ENCODE peak calls at places on chromosomes 2 and 18, in nine cellular contexts. C, M, F, K, Y, R, P, H and W are unnamed samples.

GRCh38 chr2:199160677-199161465 is 296.9 kb downstream of the SATB2 start:
- DNase-seq in C (no peak), M (peak), F (no peak), K (no peak), Y (no peak), R (no peak), P (no peak), H (no peak), W (no peak)

GRCh38 chr18:36403896-36404824 is 106.6 kb downstream of the FHOD3 start:
- DNase-seq in C (peak), M (no peak), F (no peak), K (no peak), Y (no peak), R (no peak), P (no peak), H (no peak), W (no peak)

GRCh38 chr2:675982-676646 is 1.1 kb downstream of the TMEM18 start:
- DNase-seq in C (peak), M (peak), F (peak), K (peak), Y (no peak), R (no peak), P (no peak), H (no peak), W (peak)

GRCh38 chr18:2316686-2317308 is 254.5 kb downstream of the METTL4 start:
- DNase-seq in C (no peak), M (no peak), F (no peak), K (no peak), Y (no peak), R (no peak), P (no peak), H (no peak), W (no peak)

GRCh38 chr2:222448806-222449205 is 24.5 kb downstream of the SGPP2 start:
- DNase-seq in C (peak), M (peak), F (peak), K (no peak), Y (no peak), R (no peak), P (no peak), H (peak), W (peak)

GRCh38 chr2:241900251-241901017 is 30.9 kb downstream of the RTP5 start:
- DNase-seq in C (peak), M (peak), F (no peak), K (no peak), Y (no peak), R (no peak), P (no peak), H (peak), W (no peak)

GRCh38 chr18:78884502-78884901 is 95.1 kb upstream of the SALL3 start:
- DNase-seq in C (no peak), M (no peak), F (no peak), K (no peak), Y (no peak), R (no peak), P (no peak), H (no peak), W (no peak)

GRCh38 chr2:236972491-236973379 is 113.0 kb upstream of the COPS8 start:
- DNase-seq in C (peak), M (no peak), F (peak), K (peak), Y (no peak), R (no peak), P (peak), H (peak), W (peak)

GRCh38 chr2:164642268-164642667 is 21.0 kb upstream of the GRB14 start:
- DNase-seq in C (no peak), M (no peak), F (no peak), K (no peak), Y (no peak), R (no peak), P (no peak), H (no peak), W (no peak)

GRCh38 chr2:173205375-173205774 is 129.7 kb downstream of the MAP3K20 start:
- DNase-seq in C (peak), M (peak), F (peak), K (no peak), Y (no peak), R (no peak), P (peak), H (peak), W (peak)

GRCh38 chr2:134917219-134917957 is 1.2 kb upstream of the CCNT2 start:
- DNase-seq in C (peak), M (peak), F (peak), K (no peak), Y (no peak), R (no peak), P (no peak), H (peak), W (no peak)

GRCh38 chr2:148930046-148930775 is 55.2 kb downstream of the KIF5C start:
- DNase-seq in C (no peak), M (no peak), F (no peak), K (no peak), Y (no peak), R (no peak), P (no peak), H (no peak), W (no peak)

GRCh38 chr2:225040862-225041209 is 1.4 kb downstream of the DOCK10 start:
- DNase-seq in C (no peak), M (peak), F (peak), K (peak), Y (no peak), R (no peak), P (no peak), H (no peak), W (no peak)

GRCh38 chr2:43212931-43213330 is 13.5 kb downstream of the ZFP36L2 start:
- DNase-seq in C (peak), M (no peak), F (no peak), K (no peak), Y (no peak), R (no peak), P (peak), H (peak), W (peak)

GRCh38 chr2:222033541-222033940 is 265.3 kb downstream of the PAX3 start:
- DNase-seq in C (no peak), M (no peak), F (no peak), K (no peak), Y (no peak), R (no peak), P (no peak), H (no peak), W (no peak)

GRCh38 chr2:147560810-147561521 is 283.9 kb upstream of the ACVR2A start:
- DNase-seq in C (no peak), M (no peak), F (no peak), K (no peak), Y (no peak), R (no peak), P (no peak), H (no peak), W (no peak)

GRCh38 chr2:207189040-207189439 is 23.3 kb upstream of the KLF7 start:
- DNase-seq in C (no peak), M (no peak), F (no peak), K (no peak), Y (no peak), R (no peak), P (no peak), H (no peak), W (no peak)

GRCh38 chr2:28352104-28352503 is 40.6 kb upstream of the FOSL2 start:
- DNase-seq in C (no peak), M (no peak), F (no peak), K (no peak), Y (no peak), R (no peak), P (no peak), H (no peak), W (peak)

GRCh38 chr2:28354920-28355520 is 37.6 kb upstream of the FOSL2 start:
- DNase-seq in C (no peak), M (no peak), F (no peak), K (no peak), Y (no peak), R (no peak), P (no peak), H (no peak), W (peak)

GRCh38 chr2:28351621-28352020 is 41.0 kb upstream of the FOSL2 start:
- DNase-seq in C (no peak), M (no peak), F (no peak), K (no peak), Y (no peak), R (no peak), P (no peak), H (no peak), W (no peak)

GRCh38 chr2:28350791-28351285 is 41.8 kb upstream of the FOSL2 start:
- DNase-seq in C (no peak), M (no peak), F (no peak), K (no peak), Y (no peak), R (no peak), P (no peak), H (no peak), W (peak)

GRCh38 chr2:28352726-28353125 is 39.9 kb upstream of the FOSL2 start:
- DNase-seq in C (no peak), M (no peak), F (no peak), K (no peak), Y (no peak), R (no peak), P (no peak), H (no peak), W (peak)
- TF ChIP-seq POLR2A in C (no peak), M (no peak), F (no peak), K (no peak), Y (no peak), R (no peak), P (no peak), H (no peak), W (no peak)

GRCh38 chr2:230328155-230328458 is 1.1 kb downstream of the SP140L start:
- DNase-seq in C (no peak), M (no peak), F (no peak), K (no peak), Y (no peak), R (no peak), P (no peak), H (no peak), W (no peak)

GRCh38 chr2:230327418-230328154 is 593 bp downstream of the SP140L start:
- DNase-seq in C (no peak), M (no peak), F (peak), K (no peak), Y (no peak), R (no peak), P (no peak), H (no peak), W (no peak)

GRCh38 chr2:230324503-230324902 is 2.5 kb upstream of the SP140L start:
- DNase-seq in C (no peak), M (no peak), F (no peak), K (no peak), Y (no peak), R (no peak), P (no peak), H (no peak), W (no peak)

GRCh38 chr2:230325316-230326243 is 1.4 kb upstream of the SP140L start:
- DNase-seq in C (no peak), M (no peak), F (no peak), K (no peak), Y (no peak), R (no peak), P (no peak), H (no peak), W (no peak)

DNA sequence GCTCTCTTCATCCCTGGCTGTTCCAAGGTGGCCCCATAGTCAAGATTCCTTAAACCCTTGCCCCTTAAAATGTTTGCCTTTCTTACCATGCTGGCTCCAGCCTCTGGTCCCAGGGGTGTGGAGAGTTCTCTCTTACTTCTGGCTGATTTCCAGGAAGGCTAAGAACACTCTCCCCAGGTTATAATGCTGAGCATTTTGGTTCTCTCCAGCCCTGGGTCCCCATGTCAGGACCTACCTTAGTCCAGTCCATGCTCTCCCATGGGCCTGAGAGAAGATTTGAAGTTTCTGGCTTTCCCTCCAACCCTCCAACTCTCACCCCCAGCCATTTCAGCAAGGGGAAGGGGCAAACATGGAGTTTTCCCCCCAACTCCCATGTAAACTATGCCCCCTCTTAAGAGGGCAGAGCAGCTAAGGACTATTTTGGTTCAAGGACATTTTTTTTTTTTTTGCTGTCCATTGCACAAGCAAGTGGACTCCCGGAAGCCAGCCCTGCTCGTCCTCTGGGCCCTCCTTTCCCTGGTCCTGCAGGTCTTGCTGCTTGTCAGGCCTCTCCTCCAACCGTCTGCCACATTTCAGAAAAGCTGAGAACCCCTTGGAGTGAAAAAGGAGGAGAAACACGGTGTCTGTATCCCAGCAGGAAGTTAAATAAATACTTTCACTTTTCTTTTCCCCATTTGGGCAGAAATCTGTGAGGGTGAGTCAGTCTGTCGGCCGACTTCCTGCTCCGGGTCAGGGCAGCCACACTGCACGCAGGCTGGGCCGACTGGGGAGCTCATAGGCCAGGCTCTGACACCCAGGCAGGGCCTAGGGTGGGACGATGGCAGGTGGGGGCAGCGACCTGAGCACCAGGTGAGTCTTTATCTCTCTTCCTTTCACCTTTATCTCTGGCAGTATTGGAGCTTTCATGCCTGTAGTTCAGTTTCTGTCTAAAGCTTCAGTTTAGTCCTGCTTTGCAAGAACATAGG is at the start of gene SP140L:
- DNase-seq in C (peak), M (peak), F (peak), K (peak), Y (peak), R (peak), P (peak), H (peak), W (peak)
- TF ChIP-seq POLR2A in C (no peak), M (no peak), F (peak), K (no peak), Y (peak), R (peak), P (no peak), H (no peak), W (no peak)

GRCh38 chr2:96642564-96643350 is at the start of gene FER1L5:
- DNase-seq in C (peak), M (peak), F (no peak), K (no peak), Y (no peak), R (no peak), P (no peak), H (no peak), W (no peak)

GRCh38 chr2:96637385-96638143 is 548 bp downstream of the KANSL3 start:
- DNase-seq in C (peak), M (peak), F (peak), K (peak), Y (no peak), R (peak), P (peak), H (peak), W (peak)

GRCh38 chr2:96633641-96634040 is 4.5 kb downstream of the KANSL3 start:
- DNase-seq in C (no peak), M (no peak), F (no peak), K (no peak), Y (no peak), R (no peak), P (no peak), H (no peak), W (no peak)

GRCh38 chr2:96636772-96637171 is 1.3 kb downstream of the KANSL3 start:
- DNase-seq in C (no peak), M (no peak), F (peak), K (no peak), Y (no peak), R (no peak), P (no peak), H (peak), W (no peak)

DNA sequence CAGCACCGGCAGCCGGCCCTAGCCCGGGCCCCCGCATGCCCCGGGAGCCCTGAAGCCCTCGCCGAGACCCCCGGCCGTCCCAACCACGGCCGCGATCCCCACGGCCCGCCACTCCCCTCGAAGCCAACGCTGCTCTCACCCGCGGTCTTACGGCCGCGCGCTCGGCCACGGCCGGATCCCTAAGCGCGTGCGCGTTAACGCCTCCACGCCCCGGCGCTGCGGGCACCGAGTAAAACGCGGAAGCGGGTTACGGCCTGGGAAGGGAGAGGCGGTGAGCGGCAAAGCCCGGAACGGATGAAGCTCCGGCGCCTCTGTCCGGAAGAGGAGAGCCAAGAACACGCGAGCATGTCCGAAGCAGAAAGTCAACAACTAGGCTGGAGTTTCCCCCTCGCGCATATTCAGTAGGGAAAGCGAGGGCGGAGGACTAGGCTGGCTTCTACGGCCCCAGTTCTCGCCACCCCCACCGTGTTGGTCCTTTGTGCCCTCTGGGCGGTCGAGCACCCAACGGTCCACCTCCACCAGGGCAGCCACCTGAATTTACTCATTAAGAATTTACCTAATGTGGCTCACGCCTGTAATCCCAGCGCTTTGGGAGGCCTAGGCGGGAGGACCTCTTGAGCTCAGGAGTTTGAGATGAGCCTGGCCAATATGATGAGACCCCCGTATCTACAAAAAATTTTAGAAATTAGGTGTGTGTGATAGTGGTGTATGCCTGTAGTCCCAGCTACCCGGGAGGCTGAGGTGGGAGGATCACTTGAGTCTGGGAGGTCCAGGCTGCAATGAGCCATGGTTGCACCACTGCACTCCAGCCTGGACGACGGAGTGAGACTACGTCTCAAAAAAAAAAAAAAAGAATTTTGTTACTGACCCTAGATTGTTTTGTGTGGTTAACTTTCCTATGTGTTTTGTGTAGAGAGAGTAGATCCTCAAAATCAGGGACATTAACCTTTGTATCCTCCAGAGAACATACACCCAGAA is at the start of gene KANSL3:
- DNase-seq in C (peak), M (peak), F (peak), K (peak), Y (peak), R (peak), P (peak), H (peak), W (peak)
- TF ChIP-seq POLR2A in C (peak), M (peak), F (peak), K (peak), Y (peak), R (peak), P (peak), H (peak), W (peak)

DNA sequence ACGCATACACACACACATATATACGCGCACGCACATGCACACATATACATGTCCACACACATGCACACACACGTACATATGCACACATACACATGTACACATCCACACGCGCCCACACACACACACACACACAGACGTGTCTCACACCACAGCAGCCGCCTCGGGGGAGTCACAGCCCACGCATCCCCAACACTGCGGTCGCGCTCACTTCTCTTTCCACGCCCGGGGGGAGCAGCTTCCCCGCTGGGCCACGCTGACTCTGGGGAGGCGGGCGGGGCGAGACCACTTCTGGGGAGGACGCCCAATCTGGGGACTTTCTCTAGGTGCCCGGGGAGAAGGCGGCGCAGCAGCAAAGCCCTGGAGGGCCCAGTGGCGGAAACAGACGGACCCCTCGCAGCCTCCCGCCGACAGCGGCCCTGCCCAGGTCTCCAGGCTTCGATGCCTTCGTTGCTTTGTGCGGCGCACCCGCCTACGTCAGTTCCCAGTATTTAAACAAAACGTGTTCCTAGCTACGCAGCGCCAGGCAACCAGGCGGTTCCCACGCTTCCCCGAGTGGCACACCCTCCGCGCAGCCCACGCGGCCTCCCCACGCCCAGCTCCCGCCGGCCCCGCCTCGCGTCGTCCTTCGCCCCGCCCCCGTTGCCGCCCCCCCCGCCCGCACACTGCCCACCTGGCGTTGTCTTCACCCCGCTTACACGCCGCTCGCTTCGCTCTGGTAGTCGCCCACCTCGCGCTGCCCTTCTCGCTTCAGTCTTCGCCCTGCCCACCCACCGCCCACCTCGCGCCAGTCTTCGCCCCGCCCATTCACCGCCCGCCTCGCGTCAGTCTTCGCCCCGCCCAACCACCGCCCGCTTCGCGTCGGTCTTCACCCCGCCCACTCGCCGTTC is 810 bp upstream of the RBFA start:
- DNase-seq in C (no peak), M (no peak), F (no peak), K (peak), Y (peak), R (no peak), P (no peak), H (no peak), W (peak)
- TF ChIP-seq POLR2A in C (no peak), M (peak), F (peak), K (peak), Y (peak), R (peak), P (peak), H (no peak), W (peak)